ENCODE peak calls at places on chromosomes 2 and 18, in four cellular contexts. H is A549, M is K562, Z is IMR-90. Y is an unnamed sample.

GRCh38 chr2:31654241-31654640 is 73.5 kb upstream of the SRD5A2 start:
- DNase-seq in H (no peak), M (no peak), Z (no peak), Y (no peak)

GRCh38 chr2:147689510-147689909 is 155.3 kb upstream of the ACVR2A start:
- DNase-seq in H (no peak), Z (no peak), M (no peak), Y (peak; percentile 77)

GRCh38 chr2:76998713-76999112 is 523.5 kb downstream of the LRRTM4 start:
- DNase-seq in M (no peak), H (no peak), Z (no peak), Y (no peak)

GRCh38 chr2:235170016-235170415 is 218.2 kb downstream of the SH3BP4 start:
- DNase-seq in M (no peak), Z (peak; percentile 43), H (no peak), Y (no peak)

GRCh38 chr2:138752231-138752956 is 27.8 kb downstream of the NXPH2 start:
- DNase-seq in M (no peak), H (no peak), Z (peak; percentile 0), Y (no peak)

GRCh38 chr2:120318626-120319025 is 27.3 kb upstream of the INHBB start:
- DNase-seq in H (no peak), M (no peak), Z (no peak), Y (no peak)

GRCh38 chr2:122927217-122927616 is 1097.9 kb upstream of the CNTNAP5 start:
- DNase-seq in H (no peak), M (no peak), Z (no peak), Y (no peak)

GRCh38 chr18:22551536-22552151 is 133.9 kb upstream of the CTAGE1 start:
- DNase-seq in H (peak; percentile 20), Z (peak; percentile 92), M (no peak), Y (no peak)

GRCh38 chr2:27857417-27858172 is 32.6 kb downstream of the RBKS start:
- DNase-seq in Z (peak; percentile 62), H (no peak), M (no peak), Y (no peak)

GRCh38 chr2:179344280-179344961 is 79.8 kb upstream of the SESTD1 start:
- DNase-seq in Z (peak; percentile 31), H (no peak), M (no peak), Y (no peak)

GRCh38 chr18:2114289-2114688 is 457.0 kb downstream of the METTL4 start:
- DNase-seq in H (no peak), Z (no peak), M (no peak), Y (no peak)

GRCh38 chr18:76514573-76514972 is 19.5 kb upstream of the ZNF516 start:
- DNase-seq in Z (no peak), M (no peak), H (no peak), Y (no peak)

GRCh38 chr2:120809576-120810440 is 74.1 kb downstream of the GLI2 start:
- DNase-seq in M (peak; percentile 29), Z (peak; percentile 38), H (no peak), Y (no peak)

GRCh38 chr18:45026162-45026561 is 345.5 kb downstream of the SETBP1 start:
- DNase-seq in M (no peak), Z (no peak), H (no peak), Y (no peak)

GRCh38 chr2:11743846-11744553 is 2.4 kb upstream of the LPIN1 start:
- DNase-seq in H (peak; percentile 100), Z (peak; percentile 100), M (peak; percentile 96), Y (peak; percentile 82)

GRCh38 chr2:43408784-43409160 is 182.4 kb upstream of the ZFP36L2 start:
- DNase-seq in M (no peak), H (no peak), Z (no peak), Y (no peak)

GRCh38 chr2:10378189-10378588 is 69.9 kb downstream of the ODC1 start:
- DNase-seq in H (no peak), M (no peak), Z (no peak), Y (peak; percentile 53)

GRCh38 chr2:6077585-6077984 is 385.4 kb downstream of the SOX11 start:
- DNase-seq in Z (no peak), M (no peak), H (no peak), Y (no peak)

DNA sequence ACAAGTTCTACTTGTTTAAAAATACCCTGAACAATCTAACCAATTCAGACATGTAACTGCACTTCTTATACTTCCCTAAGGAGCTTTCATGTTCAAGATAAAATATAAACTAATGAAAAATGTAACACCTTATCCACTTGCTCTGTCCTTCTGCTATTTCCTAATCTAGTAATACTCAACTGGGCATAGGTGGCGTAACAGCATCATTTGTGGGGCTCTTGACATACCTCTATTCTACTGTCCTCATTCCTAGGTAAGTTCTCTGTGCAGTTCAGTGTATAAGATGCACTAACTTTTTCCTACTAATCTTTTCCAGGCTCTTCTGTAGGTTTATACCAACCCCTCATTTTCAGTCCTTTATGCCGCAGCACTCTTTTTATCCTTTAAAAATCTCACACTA is 36.7 kb downstream of the PRKD3 start:
- DNase-seq in M (no peak), H (peak; percentile 19), Z (no peak), Y (peak; percentile 7)
- TF ChIP-seq ELK1 in M (no peak), H (no peak), Z (no peak), Y (no peak)

DNA sequence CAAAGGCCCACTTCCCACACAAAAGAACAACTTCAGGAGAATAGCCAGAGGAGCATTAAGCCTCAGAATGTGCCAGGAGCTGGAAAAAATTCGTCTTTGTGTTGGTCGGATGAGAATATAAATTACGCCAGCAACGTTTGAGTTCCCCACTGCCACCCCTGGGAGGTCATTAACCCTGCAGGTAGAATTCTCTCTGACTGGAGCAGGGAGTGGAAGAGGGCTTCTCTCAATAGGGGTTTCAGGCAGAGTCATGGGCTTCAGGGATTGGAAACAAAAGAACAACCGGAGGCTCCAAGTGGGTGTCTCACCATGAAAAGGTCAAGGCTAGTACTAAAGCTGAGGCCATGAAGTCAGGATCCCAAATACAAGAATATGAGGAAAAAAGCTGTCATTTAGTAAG is 69.0 kb upstream of the DDX18 start:
- DNase-seq in H (no peak), M (no peak), Z (no peak), Y (no peak)
- TF ChIP-seq ELK1 in H (no peak), M (no peak), Z (no peak), Y (no peak)

GRCh38 chr18:55779711-55780590 is 192.0 kb upstream of the TCF4 start:
- DNase-seq in M (peak; percentile 14), H (peak; percentile 7), Z (peak; percentile 30), Y (no peak)
- TF ChIP-seq ELK1 in M (no peak), H (no peak), Z (no peak), Y (no peak)

DNA sequence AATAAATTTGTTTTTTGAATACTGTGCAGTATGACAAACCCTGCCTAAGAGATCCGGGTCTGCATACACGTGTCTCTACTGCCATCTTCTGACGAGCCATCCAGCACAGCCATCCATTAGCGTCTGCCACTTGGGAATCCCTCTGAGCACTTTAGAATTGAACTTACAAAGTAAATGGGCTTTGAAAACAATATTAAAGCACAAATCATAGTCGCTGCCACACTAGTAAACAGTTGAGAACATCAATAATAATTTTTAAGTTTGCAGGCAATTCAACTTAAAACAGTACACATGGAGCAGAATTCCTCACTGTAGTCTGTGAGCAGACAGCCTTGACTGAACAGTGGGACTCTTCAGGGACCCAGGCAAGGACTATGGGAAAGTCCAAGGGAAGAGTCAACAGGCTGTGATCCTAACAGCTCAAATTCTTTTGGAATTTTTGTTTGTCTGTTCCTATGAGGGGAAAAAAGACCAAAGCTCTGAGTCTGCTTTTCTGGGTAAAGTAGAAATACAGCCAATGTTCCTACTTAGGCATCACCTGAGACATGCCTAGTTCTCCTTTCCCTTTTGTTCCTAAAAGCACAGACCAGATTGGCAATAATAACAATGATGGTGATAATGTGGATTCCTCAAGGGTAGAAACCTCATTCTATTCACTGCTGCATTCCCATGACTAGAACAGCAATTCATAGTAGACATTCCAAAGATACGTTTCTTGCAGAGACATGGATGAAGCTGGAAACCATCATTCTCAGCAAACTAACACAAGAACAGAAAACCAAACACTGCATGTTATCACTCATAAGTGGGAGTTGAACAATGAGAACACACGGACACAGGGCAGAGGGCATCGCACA is 92.9 kb downstream of the MREG start:
- DNase-seq in Z (peak; percentile 87), M (peak; percentile 37), H (peak; percentile 24), Y (no peak)
- TF ChIP-seq ELK1 in Z (no peak), M (no peak), H (no peak), Y (no peak)

GRCh38 chr18:12394428-12394827 is 13.3 kb upstream of the PRELID3A start:
- DNase-seq in H (no peak), Z (no peak), M (no peak), Y (no peak)
- TF ChIP-seq ELK1 in H (no peak), Z (no peak), M (no peak), Y (no peak)

GRCh38 chr2:231708773-231709635 is 679 bp downstream of the PTMA start:
- DNase-seq in H (no peak), Z (peak; percentile 31), M (peak; percentile 35), Y (no peak)
- TF ChIP-seq ELK1 in H (no peak), Z (no peak), M (no peak), Y (no peak)

DNA sequence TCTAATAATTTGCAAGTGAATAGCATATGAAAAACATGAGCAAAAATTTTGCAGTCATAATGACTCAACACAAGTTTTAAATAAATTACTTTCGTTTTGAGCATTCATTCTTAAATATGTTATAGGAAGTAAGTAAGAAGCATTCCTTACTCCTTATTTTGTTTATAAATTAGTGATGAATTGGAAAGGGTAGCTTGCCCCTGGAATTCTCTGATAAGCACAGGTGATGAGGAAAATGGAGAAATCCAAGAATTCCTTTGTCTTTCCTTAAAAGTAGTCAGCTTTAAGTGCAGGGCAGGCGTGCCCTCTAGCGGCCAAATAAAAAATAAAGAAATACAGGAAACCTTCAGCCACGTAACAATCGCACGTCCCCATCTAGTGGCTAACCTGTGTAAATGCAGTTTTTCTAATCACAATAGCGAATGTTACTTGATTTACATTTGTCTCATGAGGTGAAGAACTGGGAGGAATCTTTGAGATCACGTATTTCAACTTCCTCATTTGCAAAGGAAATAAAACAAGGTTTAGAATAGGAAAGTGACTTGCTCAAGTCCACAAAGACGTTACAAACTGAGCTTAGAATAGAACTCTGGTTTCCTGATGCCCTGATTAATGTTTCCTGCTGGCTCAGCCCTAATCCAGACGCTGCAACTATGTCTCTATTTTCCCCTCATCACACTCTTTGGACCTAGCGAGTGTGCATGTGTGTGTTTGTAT is 47.2 kb upstream of the ZNG1B start:
- DNase-seq in H (peak; percentile 14), Z (peak; percentile 79), M (peak; percentile 51), Y (peak; percentile 71)
- TF ChIP-seq ELK1 in H (no peak), Z (no peak), M (no peak), Y (no peak)

Y was measured in GM12878.